ENCODE peak calls at places on chromosome 6, in seven cellular contexts. G, Z, H, B, E, R and O are unnamed samples.

GRCh38 chr6:119713903-119714302 is 364.3 kb upstream of the MAN1A1 start:
- DNase-seq in G (no peak), Z (no peak), H (no peak), B (no peak), E (no peak), R (no peak), O (no peak)

GRCh38 chr6:52741872-52742271 is 21.4 kb downstream of the GSTA2 start:
- DNase-seq in G (no peak), Z (no peak), H (no peak), B (no peak), E (no peak), R (no peak), O (no peak)

GRCh38 chr6:168045141-168045691 is 33.8 kb downstream of the FRMD1 start:
- DNase-seq in G (peak), Z (peak), H (no peak), B (no peak), E (no peak), R (no peak), O (no peak)

GRCh38 chr6:108031968-108032367 is 42.6 kb downstream of the OSTM1 start:
- DNase-seq in G (no peak), Z (no peak), H (no peak), B (no peak), E (no peak), R (no peak), O (no peak)

GRCh38 chr6:65997539-65997938 is 290.5 kb upstream of the EYS start:
- DNase-seq in G (no peak), Z (no peak), H (no peak), B (no peak), E (no peak), R (no peak), O (no peak)

GRCh38 chr6:100228437-100229424 is 234.7 kb upstream of the MCHR2 start:
- DNase-seq in G (peak), Z (peak), H (peak), B (peak), E (peak), R (peak), O (peak)

GRCh38 chr6:45184040-45184439 is 144.1 kb upstream of the RUNX2 start:
- DNase-seq in G (no peak), Z (no peak), H (no peak), B (no peak), E (no peak), R (no peak), O (no peak)

GRCh38 chr6:63689421-63689820 is 53.8 kb downstream of the PHF3 start:
- DNase-seq in G (no peak), Z (no peak), H (no peak), B (no peak), E (no peak), R (no peak), O (no peak)

GRCh38 chr6:41584668-41585205 is 38.6 kb downstream of the FOXP4 start:
- DNase-seq in G (no peak), Z (no peak), H (no peak), B (no peak), E (no peak), R (no peak), O (no peak)

GRCh38 chr6:143078468-143079324 is 18.0 kb downstream of the AIG1 start:
- DNase-seq in G (no peak), Z (no peak), H (no peak), B (no peak), E (no peak), R (no peak), O (no peak)

GRCh38 chr6:82882363-82883033 is 183.1 kb downstream of the UBE3D start:
- DNase-seq in G (no peak), Z (no peak), H (no peak), B (no peak), E (no peak), R (no peak), O (no peak)

GRCh38 chr6:105855433-105855832 is 230.7 kb upstream of the PRDM1 start:
- DNase-seq in G (no peak), Z (no peak), H (no peak), B (no peak), E (no peak), R (no peak), O (no peak)

GRCh38 chr6:152905551-152906299 is 77.1 kb downstream of the FBXO5 start:
- DNase-seq in G (no peak), Z (no peak), H (no peak), B (no peak), E (no peak), R (no peak), O (no peak)

GRCh38 chr6:28922841-28923317 is 906 bp downstream of the TRIM27 start:
- DNase-seq in G (no peak), Z (no peak), H (no peak), B (no peak), E (no peak), R (no peak), O (peak)

GRCh38 chr6:125507987-125508655 is 206.4 kb upstream of the HDDC2 start:
- DNase-seq in G (no peak), Z (peak), H (no peak), B (no peak), E (no peak), R (no peak), O (no peak)

GRCh38 chr6:3847521-3847920 is 1.7 kb upstream of the FAM50B start:
- DNase-seq in G (no peak), Z (no peak), H (no peak), B (no peak), E (no peak), R (no peak), O (no peak)

GRCh38 chr6:110567957-110568696 is 91.7 kb upstream of the SLC22A16 start:
- DNase-seq in G (no peak), Z (no peak), H (no peak), B (no peak), E (no peak), R (no peak), O (no peak)

GRCh38 chr6:166733900-166734299 is 106.8 kb upstream of the RPS6KA2 start:
- DNase-seq in G (no peak), Z (no peak), H (no peak), B (no peak), E (no peak), R (no peak), O (no peak)

GRCh38 chr6:35018746-35019145 is 122.4 kb downstream of the TCP11 start:
- DNase-seq in G (no peak), Z (no peak), H (no peak), B (no peak), E (no peak), R (no peak), O (no peak)

GRCh38 chr6:154404791-154405400 is 48.3 kb upstream of the IPCEF1 start:
- DNase-seq in G (no peak), Z (no peak), H (no peak), B (no peak), E (no peak), R (no peak), O (no peak)

GRCh38 chr6:38161754-38162492 is 342.4 kb downstream of the ZFAND3 start:
- DNase-seq in G (no peak), Z (no peak), H (no peak), B (no peak), E (no peak), R (no peak), O (no peak)

GRCh38 chr6:55449219-55449618 is 122.0 kb downstream of the GFRAL start:
- DNase-seq in G (no peak), Z (no peak), H (no peak), B (no peak), E (no peak), R (no peak), O (no peak)

GRCh38 chr6:136774228-136775041 is 17.8 kb downstream of the MAP3K5 start:
- DNase-seq in G (no peak), Z (no peak), H (no peak), B (no peak), E (no peak), R (no peak), O (no peak)

GRCh38 chr6:150152891-150153876 is 10.3 kb downstream of the PPP1R14C start:
- DNase-seq in G (no peak), Z (no peak), H (no peak), B (no peak), E (no peak), R (no peak), O (no peak)

GRCh38 chr6:158554611-158555361 is 5.1 kb upstream of the TMEM181 start:
- DNase-seq in G (no peak), Z (peak), H (no peak), B (no peak), E (no peak), R (no peak), O (no peak)

GRCh38 chr6:41548098-41548840 is 2.1 kb downstream of the FOXP4 start:
- DNase-seq in G (no peak), Z (no peak), H (no peak), B (no peak), E (no peak), R (no peak), O (no peak)

GRCh38 chr6:151763938-151764680 is 43.4 kb upstream of the ESR1 start:
- DNase-seq in G (peak), Z (peak), H (no peak), B (peak), E (peak), R (peak), O (peak)

GRCh38 chr6:32166411-32167061 is 2.1 kb downstream of the EGFL8 start:
- DNase-seq in G (peak), Z (no peak), H (no peak), B (no peak), E (no peak), R (peak), O (no peak)

GRCh38 chr6:24859132-24859531 is 60.4 kb upstream of the ARMH2 start:
- DNase-seq in G (no peak), Z (no peak), H (no peak), B (no peak), E (no peak), R (no peak), O (no peak)

GRCh38 chr6:135146160-135146920 is 34.8 kb upstream of the MYB start:
- DNase-seq in G (no peak), Z (no peak), H (no peak), B (no peak), E (no peak), R (no peak), O (no peak)

GRCh38 chr6:45438849-45439406 is 61.2 kb upstream of the SUPT3H start:
- DNase-seq in G (no peak), Z (no peak), H (no peak), B (no peak), E (peak), R (no peak), O (no peak)

GRCh38 chr6:2363211-2363610 is 117.8 kb upstream of the GMDS start:
- DNase-seq in G (no peak), Z (no peak), H (no peak), B (no peak), E (no peak), R (no peak), O (no peak)

GRCh38 chr6:38639498-38640215 is at the start of gene BTBD9:
- DNase-seq in G (peak), Z (peak), H (peak), B (peak), E (peak), R (peak), O (peak)

GRCh38 chr6:74091133-74091793 is 395.3 kb downstream of the CD109 start:
- DNase-seq in G (peak), Z (peak), H (no peak), B (peak), E (peak), R (no peak), O (peak)

GRCh38 chr6:100573169-100573568 is 108.4 kb upstream of the SIM1 start:
- DNase-seq in G (peak), Z (peak), H (no peak), B (no peak), E (peak), R (no peak), O (peak)

GRCh38 chr6:46651006-46651405 is 1.6 kb downstream of the CYP39A1 start:
- DNase-seq in G (no peak), Z (no peak), H (no peak), B (no peak), E (no peak), R (no peak), O (no peak)

GRCh38 chr6:41503841-41504525 is 42.2 kb upstream of the FOXP4 start:
- DNase-seq in G (no peak), Z (peak), H (no peak), B (no peak), E (no peak), R (no peak), O (peak)

GRCh38 chr6:26304213-26305096 is 60.5 kb upstream of the BTN3A2 start:
- DNase-seq in G (peak), Z (no peak), H (no peak), B (no peak), E (peak), R (no peak), O (no peak)

GRCh38 chr6:26307830-26308229 is 57.2 kb upstream of the BTN3A2 start:
- DNase-seq in G (no peak), Z (no peak), H (no peak), B (no peak), E (no peak), R (no peak), O (no peak)

GRCh38 chr6:26302941-26303559 is 61.9 kb upstream of the BTN3A2 start:
- DNase-seq in G (no peak), Z (no peak), H (no peak), B (no peak), E (no peak), R (no peak), O (no peak)

GRCh38 chr6:26306248-26306647 is 58.8 kb upstream of the BTN3A2 start:
- DNase-seq in G (no peak), Z (no peak), H (no peak), B (no peak), E (no peak), R (no peak), O (no peak)

GRCh38 chr6:26305097-26305841 is 59.7 kb upstream of the BTN3A2 start:
- DNase-seq in G (peak), Z (peak), H (no peak), B (no peak), E (peak), R (no peak), O (no peak)
- TF ChIP-seq YY1 in G (no peak), Z (peak), H (peak), B (no peak), E (peak), R (no peak), O (no peak)

GRCh38 chr6:22765015-22765414 is 195.6 kb downstream of the HDGFL1 start:
- DNase-seq in G (no peak), Z (no peak), H (no peak), B (no peak), E (no peak), R (no peak), O (no peak)
- TF ChIP-seq YY1 in G (no peak), Z (no peak), H (no peak), B (no peak), E (no peak), R (no peak), O (no peak)

GRCh38 chr6:44009425-44010321 is 117.6 kb downstream of the MRPL14 start:
- DNase-seq in G (no peak), Z (no peak), H (no peak), B (no peak), E (no peak), R (no peak), O (no peak)

GRCh38 chr6:44012078-44012493 is 115.2 kb downstream of the MRPL14 start:
- DNase-seq in G (no peak), Z (no peak), H (no peak), B (no peak), E (no peak), R (no peak), O (no peak)

GRCh38 chr6:44011350-44011925 is 115.8 kb downstream of the MRPL14 start:
- DNase-seq in G (no peak), Z (no peak), H (no peak), B (no peak), E (no peak), R (no peak), O (no peak)

GRCh38 chr6:44008821-44009370 is 118.4 kb downstream of the MRPL14 start:
- DNase-seq in G (no peak), Z (no peak), H (no peak), B (no peak), E (no peak), R (no peak), O (no peak)

DNA sequence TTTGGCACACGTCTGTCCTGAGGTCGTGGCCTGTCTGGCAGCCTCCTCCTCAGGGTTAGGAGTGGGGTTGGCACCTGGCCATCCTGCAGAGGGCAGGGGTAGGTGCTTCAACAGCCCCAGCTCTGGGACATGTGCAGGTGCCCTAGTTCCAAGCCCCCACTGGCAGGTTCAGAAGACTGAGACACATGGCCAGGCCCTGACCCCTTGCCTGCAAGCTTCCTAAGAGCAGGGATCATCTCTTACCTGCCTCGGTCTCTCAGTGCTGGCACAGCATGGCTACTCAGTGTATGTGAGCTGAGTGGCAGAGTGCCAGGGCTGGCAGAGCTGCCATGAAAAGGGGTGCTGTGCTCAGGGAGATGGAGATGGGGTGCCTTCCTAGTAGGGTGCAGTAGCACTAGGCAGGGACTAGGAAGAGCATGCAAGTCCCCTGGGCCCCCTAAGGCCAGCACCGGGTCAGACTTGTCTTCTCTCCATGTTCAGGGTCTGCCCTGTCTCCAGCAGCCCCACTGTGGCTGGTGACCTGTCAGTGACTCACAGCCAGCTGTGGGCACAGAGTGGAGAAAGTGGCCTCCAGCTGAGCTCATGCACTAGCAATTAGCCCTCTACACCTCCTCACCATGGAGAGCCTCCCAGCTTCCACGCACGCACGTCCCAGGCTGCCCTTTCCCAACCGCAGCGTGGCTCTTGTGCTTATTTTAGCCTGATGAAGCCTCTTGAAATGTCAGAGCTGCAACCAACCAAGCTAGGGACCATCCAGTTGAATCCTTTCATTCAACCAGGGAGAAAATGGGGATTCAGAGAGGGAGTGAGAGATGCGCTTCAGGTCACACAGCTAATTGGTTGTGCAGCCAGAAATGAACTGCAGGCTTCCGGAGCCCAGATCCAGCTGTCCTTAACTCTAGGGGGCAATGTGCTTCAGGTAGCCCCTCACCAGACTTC is 116.6 kb downstream of the MRPL14 start:
- DNase-seq in G (no peak), Z (no peak), H (no peak), B (no peak), E (peak), R (no peak), O (no peak)
- TF ChIP-seq YY1 in G (no peak), Z (no peak), H (no peak), B (no peak), E (no peak), R (no peak), O (no peak)

DNA sequence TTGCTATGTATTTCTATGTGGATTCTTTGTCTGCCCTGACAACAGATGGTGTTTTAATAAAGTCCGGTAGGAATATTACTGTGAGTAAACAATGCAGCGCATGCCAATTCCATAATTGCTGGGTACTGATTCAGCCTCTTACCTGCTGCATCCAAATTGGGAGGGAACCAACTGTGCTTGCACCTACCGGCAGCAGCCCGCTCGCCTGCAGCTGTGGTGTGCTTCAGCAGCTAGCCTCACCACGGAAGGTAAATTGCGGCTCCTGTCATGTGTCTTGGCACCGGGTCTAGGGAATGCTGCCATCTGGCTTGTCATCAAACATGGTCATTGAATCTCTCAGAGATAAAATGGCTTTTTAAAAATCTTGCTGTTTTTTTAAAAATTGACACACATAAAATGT is 704.8 kb upstream of the SLC35B3 start:
- DNase-seq in G (no peak), Z (no peak), H (no peak), B (no peak), E (no peak), R (no peak), O (no peak)
- TF ChIP-seq YY1 in G (no peak), Z (no peak), H (no peak), B (no peak), E (no peak), R (no peak), O (no peak)

GRCh38 chr6:21131406-21131805 is 462.1 kb upstream of the SOX4 start:
- DNase-seq in G (no peak), Z (no peak), H (no peak), B (no peak), E (no peak), R (no peak), O (no peak)
- TF ChIP-seq YY1 in G (no peak), Z (no peak), H (no peak), B (no peak), E (no peak), R (no peak), O (no peak)

DNA sequence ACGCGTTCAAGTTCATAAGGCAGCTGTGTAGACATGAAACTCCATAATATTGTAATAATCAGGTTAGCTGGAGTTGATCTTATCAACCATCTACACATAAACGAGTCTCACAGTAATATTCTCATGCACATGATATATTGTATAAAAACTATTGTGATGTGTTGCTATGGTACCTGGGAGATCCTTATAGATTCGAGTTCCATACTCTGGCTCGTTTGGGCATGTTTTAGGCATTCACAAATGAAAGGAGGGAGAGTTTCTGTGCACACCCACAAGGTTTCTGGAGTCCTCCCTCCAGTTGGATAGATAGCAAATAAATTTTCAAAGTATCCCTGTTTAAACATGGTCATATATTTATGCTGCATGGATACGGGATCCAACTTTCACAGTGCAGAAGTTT is 567.5 kb upstream of the SLC35B3 start:
- DNase-seq in G (no peak), Z (no peak), H (no peak), B (no peak), E (no peak), R (no peak), O (no peak)
- TF ChIP-seq YY1 in G (no peak), Z (no peak), H (no peak), B (no peak), E (no peak), R (no peak), O (no peak)

DNA sequence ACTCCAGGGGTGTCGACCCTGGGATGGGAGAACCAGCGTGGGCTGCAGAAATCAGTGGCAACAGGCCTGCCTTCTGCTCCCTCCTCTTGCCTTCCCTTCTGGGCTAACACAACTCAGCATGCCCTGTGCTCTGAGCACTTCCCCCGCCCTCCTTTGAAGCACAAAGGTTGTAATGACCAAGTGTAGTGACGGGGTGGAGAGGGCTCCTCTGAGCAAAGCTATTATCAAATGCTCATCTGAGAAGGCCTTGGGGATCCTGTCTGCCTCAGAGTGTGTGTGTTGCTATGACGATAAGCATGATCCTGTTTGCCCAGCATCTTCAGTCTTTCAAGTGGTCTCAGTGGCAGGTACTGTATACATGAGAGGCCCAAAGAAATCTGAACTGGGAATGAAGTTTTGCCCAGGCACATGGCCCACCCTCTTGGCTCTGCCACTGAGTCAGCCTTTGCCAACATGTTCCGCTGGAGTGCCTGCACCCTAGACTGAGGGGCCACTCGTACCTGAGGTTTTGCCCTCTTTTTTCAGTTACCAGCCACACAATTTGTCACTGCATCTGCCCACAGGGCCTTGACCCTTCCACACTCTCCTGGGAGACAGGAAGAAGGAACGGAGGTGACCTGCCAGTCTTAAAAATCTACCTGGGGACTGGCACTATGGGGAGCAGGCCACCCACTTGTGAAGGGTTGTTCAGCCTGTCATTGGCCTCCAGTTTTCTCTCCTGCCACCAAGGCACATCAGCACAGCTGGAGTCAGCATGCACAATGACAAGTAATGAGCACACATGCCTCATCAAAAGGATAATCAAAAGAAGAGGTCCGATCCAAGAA is 74.5 kb downstream of the GFOD1 start:
- DNase-seq in G (no peak), Z (peak), H (no peak), B (no peak), E (no peak), R (no peak), O (no peak)
- TF ChIP-seq YY1 in G (no peak), Z (no peak), H (no peak), B (no peak), E (no peak), R (no peak), O (no peak)